ENCODE peak calls at places on chromosome 19, in eight cellular contexts. F, P, X, S, K, I, T and L are unnamed samples. For H3K36me3 and H3K4me1, the result is how much of the 10 kb centered on the place peaks cover.

GRCh38 chr19:50705422-50706019 is 14.1 kb downstream of the SHANK1 start:
- DNase-seq in T (peak), P (peak), S (no peak), X (peak), F (no peak), I (no peak), K (no peak), L (no peak)

GRCh38 chr19:47315125-47315821 is 5.6 kb downstream of the C5AR1 start:
- DNase-seq in S (peak), T (peak), X (no peak), F (peak), I (peak), K (peak), P (no peak), L (no peak)

GRCh38 chr19:35090160-35090794 is 25.3 kb upstream of the FXYD3 start:
- DNase-seq in K (peak), S (no peak), I (peak), F (peak), X (peak), P (peak), T (peak), L (peak)

GRCh38 chr19:52648336-52648990 is 10.3 kb upstream of the ZNF83 start:
- DNase-seq in F (no peak), S (no peak), I (no peak), P (no peak), X (no peak), T (peak), K (no peak), L (no peak)

GRCh38 chr19:55099557-55100506 is 17.6 kb downstream of the PPP1R12C start:
- DNase-seq in K (no peak), P (no peak), F (no peak), T (no peak), X (no peak), I (no peak), S (peak), L (peak)

GRCh38 chr19:55777528-55777927 is 8.6 kb downstream of the RFPL4AL1 start:
- DNase-seq in S (no peak), T (no peak), F (no peak), I (no peak), P (peak), K (no peak), X (peak), L (no peak)

GRCh38 chr19:19485998-19486290 is 29.4 kb downstream of the TSSK6 start:
- DNase-seq in P (no peak), X (no peak), K (no peak), S (no peak), I (no peak), T (no peak), F (no peak), L (peak)

GRCh38 chr19:12939292-12939606 is 840 bp downstream of the CALR start:
- DNase-seq in T (peak), K (no peak), I (peak), S (no peak), P (peak), X (peak), F (no peak), L (no peak)

GRCh38 chr19:10918359-10918758 is 10.1 kb downstream of the YIPF2 start:
- DNase-seq in K (no peak), X (no peak), T (no peak), I (no peak), F (no peak), P (no peak), S (no peak), L (no peak)

GRCh38 chr19:7373862-7374261 is 25.1 kb downstream of the ARHGEF18 start:
- DNase-seq in X (peak), F (no peak), I (peak), K (no peak), T (no peak), S (no peak), P (no peak), L (no peak)

GRCh38 chr19:35009424-35010415 is 9.6 kb downstream of the GRAMD1A start:
- DNase-seq in T (no peak), F (no peak), X (no peak), I (no peak), P (no peak), S (peak), K (no peak), L (no peak)

GRCh38 chr19:33429891-33430673 is 56.6 kb downstream of the CEBPG start:
- DNase-seq in I (no peak), F (no peak), T (no peak), X (no peak), P (no peak), K (no peak), S (no peak), L (peak)

GRCh38 chr19:510606-511100 is 3.4 kb downstream of the TPGS1 start:
- DNase-seq in S (peak), I (peak), F (peak), P (peak), K (peak), X (peak), T (peak), L (peak)

GRCh38 chr19:46218160-46218559 is 11.4 kb upstream of the IGFL1 start:
- DNase-seq in I (no peak), X (peak), P (peak), T (peak), K (no peak), S (no peak), F (no peak), L (no peak)

GRCh38 chr19:56142087-56142787 is 1.1 kb downstream of the ZNF444 start:
- DNase-seq in P (no peak), F (no peak), K (peak), S (no peak), X (no peak), T (no peak), I (peak), L (peak)

GRCh38 chr19:49347835-49348234 is 12.6 kb downstream of the CD37 start:
- DNase-seq in K (no peak), S (no peak), I (no peak), T (peak), X (peak), F (no peak), P (peak), L (no peak)

GRCh38 chr19:662207-662961 is 630 bp downstream of the RNF126 start:
- DNase-seq in X (peak), S (no peak), F (no peak), P (peak), I (peak), T (peak), K (no peak), L (peak)

GRCh38 chr19:12796146-12797071 is 5.1 kb downstream of the JUNB start:
- DNase-seq in F (peak), P (peak), I (peak), S (peak), T (peak), K (peak), X (peak), L (no peak)

GRCh38 chr19:29928831-29929230 is 13.2 kb upstream of the URI1 start:
- DNase-seq in I (no peak), K (no peak), F (no peak), T (no peak), S (no peak), P (peak), X (no peak), L (no peak)

GRCh38 chr19:7637374-7638256 is 705 bp downstream of the STXBP2 start:
- DNase-seq in I (peak), S (no peak), P (peak), X (no peak), T (no peak), F (no peak), K (peak), L (no peak)

GRCh38 chr19:42433503-42434260 is 6.5 kb upstream of the LIPE start:
- DNase-seq in K (peak), I (peak), X (peak), T (peak), S (no peak), F (peak), P (peak), L (peak)

GRCh38 chr19:53898680-53899341 is 10.3 kb upstream of the CACNG7 start:
- DNase-seq in I (no peak), P (no peak), K (no peak), T (no peak), X (peak), S (no peak), F (no peak), L (no peak)

GRCh38 chr19:47423203-47423882 is 4.0 kb upstream of the MEIS3 start:
- DNase-seq in F (no peak), K (no peak), S (no peak), P (no peak), X (no peak), T (no peak), I (no peak), L (no peak)

GRCh38 chr19:49758292-49758691 is 4.8 kb downstream of the TSKS start:
- DNase-seq in P (no peak), K (no peak), F (no peak), I (no peak), X (no peak), S (no peak), T (peak), L (no peak)

GRCh38 chr19:48961051-48961649 is 4.0 kb upstream of the FTL start:
- DNase-seq in X (no peak), P (no peak), I (peak), T (no peak), K (no peak), S (no peak), F (no peak), L (peak)

GRCh38 chr19:8028951-8029491 is 23.5 kb upstream of the CCL25 start:
- DNase-seq in X (peak), I (no peak), P (no peak), K (no peak), T (peak), S (no peak), F (peak), L (no peak)

GRCh38 chr19:4908311-4908710 is 990 bp upstream of the UHRF1 start:
- DNase-seq in S (no peak), I (no peak), X (no peak), P (no peak), K (no peak), F (no peak), T (no peak), L (no peak)

GRCh38 chr19:10817291-10818038 is 18.5 kb downstream of the TMED1 start:
- DNase-seq in K (no peak), P (no peak), F (no peak), S (peak), T (peak), I (peak), X (no peak), L (no peak)

GRCh38 chr19:16073481-16073880 is 2.8 kb upstream of the TPM4 start:
- DNase-seq in S (no peak), K (no peak), P (no peak), T (no peak), X (no peak), I (no peak), F (no peak), L (no peak)

GRCh38 chr19:19615086-19615485 is 3.4 kb downstream of the PBX4 start:
- DNase-seq in T (peak), S (no peak), X (no peak), K (no peak), F (no peak), P (no peak), I (no peak), L (no peak)

GRCh38 chr19:800360-801029 is 3.2 kb downstream of the PTBP1 start:
- DNase-seq in S (peak), X (no peak), K (no peak), T (peak), I (no peak), P (no peak), F (peak), L (peak)

GRCh38 chr19:11480927-11481776 is at the start of gene ELAVL3:
- DNase-seq in P (no peak), S (no peak), X (no peak), F (no peak), T (no peak), K (no peak), I (no peak), L (peak)

GRCh38 chr19:43316591-43317319 is 36.7 kb upstream of the CD177 start:
- DNase-seq in S (peak), X (peak), I (no peak), F (no peak), T (peak), P (no peak), K (no peak), L (peak)

GRCh38 chr19:39372047-39372802 is 18.7 kb downstream of the PAF1 start:
- DNase-seq in P (no peak), X (no peak), F (peak), S (no peak), I (peak), K (peak), T (peak), L (peak)
- H3K36me3 ChIP-seq in P (half or more), X (half or more), F (half or more), S (half or more), I (half or more), K (half or more), T (under half), L (under half)

GRCh38 chr19:14553939-14554243 is 18.0 kb downstream of the NDUFB7 start:
- DNase-seq in X (no peak), S (no peak), P (no peak), F (no peak), T (no peak), K (no peak), I (no peak), L (no peak)
- H3K4me1 ChIP-seq in X (under half), S (under half), P (under half), F (under half), T (under half), K (under half), I (under half), L (under half)

GRCh38 chr19:40080289-40080688 is 10.5 kb downstream of the ZNF780A start:
- DNase-seq in T (no peak), X (no peak), P (no peak), S (no peak), I (no peak), K (no peak), F (no peak), L (no peak)

DNA sequence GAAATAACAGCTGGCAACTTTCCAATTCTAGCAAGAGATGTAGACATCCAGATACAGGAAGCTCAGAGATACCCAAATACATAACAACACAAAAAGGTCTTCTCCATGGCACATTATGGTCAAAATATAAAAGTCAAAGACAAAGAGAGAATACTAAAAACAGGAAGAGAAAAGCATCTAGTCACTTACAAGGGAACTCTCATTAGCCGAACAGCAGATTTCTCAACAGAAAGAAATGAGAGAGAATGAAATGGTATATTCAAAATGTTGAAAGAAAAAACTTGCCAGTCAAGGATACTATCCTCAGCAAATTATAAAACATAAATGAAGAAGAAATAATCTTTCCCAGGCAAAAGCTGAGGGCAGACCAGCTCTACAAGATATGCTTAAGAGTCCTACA is 12.4 kb downstream of the ZNF780A start:
- DNase-seq in P (no peak), F (no peak), I (no peak), S (no peak), T (peak), K (no peak), X (no peak), L (no peak)
- H3K36me3 ChIP-seq in P (half or more), F (half or more), I (half or more), S (half or more), T (half or more), K (under half), X (half or more), L (under half)

GRCh38 chr19:2223959-2224358 is 12.2 kb downstream of the PLEKHJ1 start:
- DNase-seq in X (no peak), P (peak), F (no peak), T (no peak), K (no peak), S (no peak), I (peak), L (no peak)
- H3K4me1 ChIP-seq in X (under half), P (half or more), F (under half), T (under half), K (under half), S (under half), I (under half), L (under half)